ENCODE peak calls at places on chromosome 12, in eight cellular contexts. N is kidney; D is heart right ventricle; X is pancreas; W is CD8-positive, alpha-beta T cell; U is GM20000; Z is tibial artery; S is H9. E is an unnamed sample.

GRCh38 chr12:30999723-31000122 is 73.2 kb downstream of the TSPAN11 start:
- DNase-seq in W (no peak), N (peak; percentile 14), Z (no peak), S (no peak), X (no peak), U (no peak), D (no peak), E (no peak)

GRCh38 chr12:6206327-6206726 is 6.1 kb downstream of the CD9 start:
- DNase-seq in X (no peak), D (no peak), W (no peak), U (no peak), N (no peak), Z (no peak), S (no peak), E (no peak)

GRCh38 chr12:117049295-117049694 is 49.9 kb downstream of the TESC start:
- DNase-seq in U (no peak), D (no peak), Z (no peak), X (no peak), N (no peak), W (no peak), S (no peak), E (no peak)

GRCh38 chr12:91777268-91777997 is 368.2 kb downstream of the BTG1 start:
- DNase-seq in N (no peak), X (no peak), U (no peak), D (no peak), Z (no peak), W (no peak), S (no peak), E (no peak)

GRCh38 chr12:123713398-123714301 is 1.5 kb downstream of the ATP6V0A2 start:
- DNase-seq in Z (no peak), W (no peak), D (no peak), N (no peak), U (peak; percentile 28), X (no peak), S (no peak), E (no peak)

GRCh38 chr12:52699373-52699772 is 4.0 kb downstream of the KRT77 start:
- DNase-seq in U (no peak), W (no peak), S (no peak), Z (no peak), N (no peak), D (no peak), X (no peak), E (no peak)

GRCh38 chr12:121838096-121838495 is 20.6 kb downstream of the HPD start:
- DNase-seq in U (no peak), N (no peak), S (peak; percentile 33), D (no peak), Z (no peak), X (no peak), W (no peak), E (no peak)

GRCh38 chr12:120007272-120007671 is 18.2 kb downstream of the BICDL1 start:
- DNase-seq in W (peak; percentile 90), N (no peak), D (no peak), S (no peak), Z (no peak), X (no peak), U (peak; percentile 32), E (no peak)

GRCh38 chr12:54175130-54175963 is 13.4 kb downstream of the SMUG1 start:
- DNase-seq in N (no peak), S (no peak), D (no peak), W (no peak), U (peak; percentile 77), X (no peak), Z (no peak), E (no peak)

GRCh38 chr12:43776498-43776897 is 17.7 kb downstream of the IRAK4 start:
- DNase-seq in S (no peak), U (peak; percentile 15), X (no peak), W (no peak), D (no peak), Z (no peak), N (no peak), E (no peak)

GRCh38 chr12:11875414-11875935 is 195.3 kb upstream of the BCL2L14 start:
- DNase-seq in W (no peak), N (no peak), Z (no peak), U (no peak), X (no peak), D (no peak), S (no peak), E (no peak)

GRCh38 chr12:124862768-124863408 is 776 bp downstream of the SCARB1 start:
- DNase-seq in S (no peak), U (peak; percentile 63), W (no peak), D (no peak), X (peak; percentile 79), N (no peak), Z (no peak), E (no peak)

GRCh38 chr12:2418579-2418978 is 365.8 kb downstream of the CACNA1C start:
- DNase-seq in N (no peak), W (no peak), S (no peak), Z (no peak), U (no peak), X (no peak), D (no peak), E (no peak)

GRCh38 chr12:84756961-84757360 is 155.6 kb downstream of the SLC6A15 start:
- DNase-seq in X (no peak), Z (no peak), S (no peak), U (no peak), D (no peak), W (no peak), N (no peak), E (no peak)

GRCh38 chr12:50799908-50800307 is 36.0 kb downstream of the ATF1 start:
- DNase-seq in Z (no peak), D (no peak), W (no peak), U (no peak), S (no peak), X (no peak), N (no peak), E (no peak)

GRCh38 chr12:111034148-111034910 is 114.0 kb upstream of the MYL2 start:
- DNase-seq in W (no peak), X (no peak), S (peak; percentile 77), Z (peak; percentile 38), U (no peak), D (no peak), N (no peak), E (peak; percentile 59)

GRCh38 chr12:8027856-8028255 is 4.7 kb upstream of the FOXJ2 start:
- DNase-seq in S (no peak), U (no peak), X (no peak), W (no peak), N (no peak), D (no peak), Z (no peak), E (no peak)

GRCh38 chr12:8031872-8032241 is 659 bp upstream of the FOXJ2 start:
- DNase-seq in W (no peak), D (no peak), X (no peak), Z (no peak), S (no peak), U (no peak), N (no peak), E (no peak)

GRCh38 chr12:8028267-8028666 is 4.2 kb upstream of the FOXJ2 start:
- DNase-seq in U (no peak), X (no peak), Z (no peak), W (no peak), S (no peak), D (no peak), N (no peak), E (no peak)

GRCh38 chr12:8030189-8030588 is 2.3 kb upstream of the FOXJ2 start:
- DNase-seq in W (no peak), N (no peak), S (no peak), Z (no peak), U (no peak), D (no peak), X (no peak), E (no peak)

DNA sequence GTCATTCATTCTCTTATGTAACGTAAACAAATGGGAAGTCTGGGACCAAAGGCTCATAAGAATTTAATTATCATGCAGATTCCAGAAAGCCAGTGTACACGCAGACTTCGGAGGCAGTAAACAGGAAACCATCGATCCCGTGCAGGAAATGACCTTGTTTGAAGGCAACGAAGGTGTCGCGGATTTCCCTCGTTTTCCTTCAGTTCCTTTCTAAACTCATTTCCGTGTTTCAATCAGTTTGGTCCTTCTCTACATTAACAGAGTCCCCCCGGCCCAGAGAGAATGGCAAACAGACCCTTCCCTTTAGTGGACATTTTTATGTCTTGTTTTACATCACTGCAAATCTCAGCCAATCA is 6.3 kb upstream of the FOXJ2 start:
- DNase-seq in S (no peak), X (no peak), Z (no peak), U (no peak), W (no peak), N (no peak), D (no peak), E (no peak)
- TF ChIP-seq CTCF in S (no peak), X (no peak), Z (no peak), U (no peak), W (no peak), N (no peak), D (no peak), E (no peak)

DNA sequence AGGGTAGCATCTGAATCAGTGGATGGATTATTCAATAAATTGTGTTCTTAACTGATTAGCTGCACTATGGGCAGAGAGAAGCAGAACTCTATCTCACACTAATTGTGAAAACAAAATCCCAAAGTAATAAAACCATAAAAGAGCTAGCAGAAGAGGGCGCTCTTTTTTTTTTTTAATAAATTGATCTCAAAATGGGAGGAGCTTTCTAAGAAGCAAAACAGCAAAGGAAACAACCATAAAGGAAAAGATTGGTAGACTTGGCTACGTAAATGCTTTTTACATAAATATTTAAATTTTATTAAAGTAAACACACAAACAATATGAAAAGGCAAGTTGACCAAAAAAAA is 1.5 kb upstream of the TM7SF3 start:
- DNase-seq in D (no peak), S (no peak), N (no peak), W (no peak), Z (no peak), U (peak; percentile 47), X (no peak), E (no peak)
- TF ChIP-seq CTCF in D (peak; percentile 46), S (peak; percentile 65), N (peak; percentile 33), W (peak; percentile 76), Z (peak; percentile 27), U (peak; percentile 17), X (no peak), E (peak; percentile 18)

DNA sequence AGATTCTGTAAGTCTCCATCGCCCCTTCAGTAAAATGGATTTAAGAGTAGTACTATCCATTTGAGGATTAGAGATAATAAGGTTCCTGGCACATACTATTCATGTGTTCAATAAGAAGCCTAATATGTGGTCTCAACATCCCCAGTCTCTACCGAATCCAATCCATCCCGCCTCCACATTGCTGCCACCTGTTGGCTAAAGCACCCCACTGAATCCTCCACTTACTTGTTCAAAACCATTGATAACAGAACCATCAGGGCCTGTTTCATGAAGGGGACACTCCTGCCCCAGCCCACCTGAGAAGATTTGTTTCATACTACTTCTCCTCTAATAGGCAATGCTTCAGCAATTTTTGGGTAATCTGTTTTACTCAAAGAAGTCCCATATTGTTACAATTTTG is 147.5 kb downstream of the SLC2A13 start:
- DNase-seq in W (no peak), Z (no peak), U (no peak), S (peak; percentile 50), D (no peak), N (no peak), X (no peak), E (no peak)
- TF ChIP-seq CTCF in W (no peak), Z (no peak), U (no peak), S (peak; percentile 67), D (no peak), N (no peak), X (no peak), E (no peak)

DNA sequence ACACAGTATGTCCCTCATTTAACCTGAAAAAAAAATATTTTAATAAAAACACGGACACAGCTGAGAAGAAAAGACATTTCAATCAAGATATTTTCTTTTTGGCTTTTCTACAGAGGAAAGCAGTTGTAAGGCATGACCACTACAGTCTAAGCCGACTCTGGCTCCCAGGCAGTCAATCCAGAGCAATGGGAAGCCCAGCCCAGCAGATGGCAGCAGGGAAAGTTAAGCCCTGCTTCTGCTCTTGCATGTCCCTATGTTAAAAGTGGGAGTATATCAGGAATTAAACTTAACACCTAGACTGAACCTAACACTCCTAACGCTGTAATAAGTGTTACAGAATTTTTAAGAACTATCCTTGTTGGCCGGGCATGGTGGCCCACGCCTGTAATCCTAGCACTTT is 19.5 kb upstream of the HAL start:
- DNase-seq in U (no peak), Z (no peak), N (no peak), S (peak; percentile 55), W (no peak), X (no peak), D (no peak), E (peak; percentile 29)
- TF ChIP-seq CTCF in U (no peak), Z (no peak), N (peak; percentile 35), S (peak; percentile 65), W (no peak), X (no peak), D (peak; percentile 46), E (peak; percentile 33)